ENCODE peak calls at places on chromosomes 5 and 9, in eight cellular contexts. S is right atrium auricular region; B is H9; H is OCI-LY7; M is CD8-positive, alpha-beta T cell; A is thyroid gland; U is cardiac muscle cell; R is breast epithelium. T is an unnamed sample.
A peak's percentile ranks its signal among the peaks of the same experiment; 100 is the strongest.

GRCh38 chr9:125649315-125649714 is 57.7 kb downstream of the MAPKAP1 start:
- DNase-seq in U (no peak), B (no peak), M (no peak), R (no peak), H (no peak), A (no peak), S (no peak), T (no peak)

GRCh38 chr5:161744276-161744675 is 58.8 kb downstream of the GABRA6 start:
- DNase-seq in H (no peak), R (no peak), A (no peak), M (no peak), B (no peak), S (no peak), U (no peak), T (no peak)

GRCh38 chr9:80061940-80062339 is 490.2 kb downstream of the TLE4 start:
- DNase-seq in B (no peak), M (no peak), A (peak; percentile 1), U (peak; percentile 8), H (no peak), S (no peak), R (no peak), T (no peak)

GRCh38 chr5:176608937-176609723 is 826 bp downstream of the GPRIN1 start:
- DNase-seq in R (no peak), U (no peak), H (peak; percentile 43), B (no peak), M (no peak), A (no peak), S (no peak), T (no peak)

GRCh38 chr5:90055831-90056328 is 353.7 kb downstream of the CETN3 start:
- DNase-seq in H (no peak), S (no peak), U (no peak), A (no peak), M (no peak), R (no peak), B (no peak), T (no peak)

GRCh38 chr9:134332266-134332665 is 6.0 kb downstream of the RXRA start:
- DNase-seq in R (no peak), U (no peak), S (no peak), A (no peak), B (no peak), H (no peak), M (no peak), T (no peak)

GRCh38 chr9:104974053-104974983 is 46.4 kb upstream of the ABCA1 start:
- DNase-seq in A (no peak), H (no peak), U (no peak), B (no peak), R (no peak), M (no peak), S (no peak), T (no peak)

GRCh38 chr9:78548666-78549065 is 251.7 kb downstream of the PSAT1 start:
- DNase-seq in M (no peak), S (no peak), B (no peak), A (no peak), H (no peak), R (no peak), U (peak; percentile 57), T (no peak)

GRCh38 chr5:23433534-23434306 is 73.7 kb upstream of the PRDM9 start:
- DNase-seq in R (no peak), B (no peak), M (no peak), U (no peak), S (no peak), A (no peak), H (no peak), T (no peak)

GRCh38 chr5:59021837-59022514 is 439.1 kb downstream of the RAB3C start:
- DNase-seq in R (no peak), M (no peak), S (no peak), B (no peak), U (no peak), H (no peak), A (peak; percentile 69), T (no peak)

GRCh38 chr5:67015577-67016290 is 180.9 kb downstream of the CD180 start:
- DNase-seq in U (no peak), M (no peak), R (no peak), B (no peak), A (no peak), S (no peak), H (no peak), T (no peak)

DNA sequence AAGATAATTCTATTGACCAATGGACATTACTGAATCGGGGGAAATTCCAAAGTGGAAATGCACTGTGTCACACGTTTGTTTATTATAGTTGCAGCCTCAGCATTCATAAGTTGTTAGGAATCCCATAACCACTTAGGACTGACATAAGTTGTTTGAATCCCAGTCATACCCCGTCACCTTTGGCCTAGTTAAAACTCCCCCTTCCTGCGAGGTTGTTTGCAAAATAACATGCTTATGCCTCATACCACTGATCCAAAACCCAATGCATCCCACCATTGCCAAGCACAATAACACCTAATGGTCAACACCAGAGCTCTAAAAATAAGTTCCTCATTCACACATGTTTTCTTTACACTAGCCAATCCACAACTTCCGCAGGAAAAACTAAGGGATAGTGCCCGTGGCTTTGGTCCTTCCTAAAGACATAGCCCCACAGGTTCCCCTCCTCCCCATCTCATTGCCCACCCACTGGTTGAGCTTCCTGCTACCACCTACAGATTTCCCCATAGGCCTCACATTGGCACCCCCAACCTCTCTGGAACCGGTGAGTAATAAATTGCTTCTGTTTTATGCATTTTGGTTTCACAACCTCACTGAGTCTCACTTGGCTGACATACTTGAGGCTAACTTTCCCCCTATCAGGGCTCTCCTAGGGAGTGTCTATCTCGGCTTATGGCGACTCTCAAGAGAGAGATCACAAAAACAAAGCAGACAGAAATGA is 42.3 kb upstream of the MUSK start:
- DNase-seq in B (no peak), U (no peak), S (no peak), M (no peak), A (no peak), H (no peak), R (no peak), T (no peak)
- H3K4me1 ChIP-seq in B (peaks cover 2% of the 10 kb centered on the region), U (no peaks in the 10 kb centered on the region), S (no peaks in the 10 kb centered on the region), M (no peaks in the 10 kb centered on the region), A (peaks cover 6% of the 10 kb centered on the region), H (no peaks in the 10 kb centered on the region), R (no peaks in the 10 kb centered on the region), T (no peaks in the 10 kb centered on the region)

DNA sequence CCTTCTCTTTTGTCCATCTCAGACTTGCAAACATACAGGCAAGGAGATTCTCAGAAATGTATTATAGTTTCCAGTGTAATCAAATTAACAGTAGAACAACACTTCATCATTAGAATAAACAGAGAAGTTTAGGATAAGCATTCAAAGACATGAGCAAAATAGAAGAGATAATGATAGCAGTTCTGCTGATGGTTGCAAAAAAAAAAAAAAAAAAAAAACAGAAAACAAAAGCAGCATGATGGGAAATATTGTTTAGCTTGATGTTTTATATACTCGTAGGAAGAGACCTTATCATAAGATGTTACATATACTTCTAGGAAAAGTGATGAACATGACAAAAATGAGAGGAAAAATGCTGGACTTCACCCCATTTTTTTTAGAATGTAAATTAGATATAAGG is 1356.2 kb downstream of the MAT2B start:
- DNase-seq in A (no peak), R (no peak), S (no peak), H (no peak), U (no peak), M (no peak), B (no peak), T (no peak)
- H3K9me3 ChIP-seq in A (no peaks in the 10 kb centered on the region), R (no peaks in the 10 kb centered on the region), S (no peaks in the 10 kb centered on the region), H (no peaks in the 10 kb centered on the region), U (no peaks in the 10 kb centered on the region), M (no peaks in the 10 kb centered on the region), B (no peaks in the 10 kb centered on the region), T (no peaks in the 10 kb centered on the region)

DNA sequence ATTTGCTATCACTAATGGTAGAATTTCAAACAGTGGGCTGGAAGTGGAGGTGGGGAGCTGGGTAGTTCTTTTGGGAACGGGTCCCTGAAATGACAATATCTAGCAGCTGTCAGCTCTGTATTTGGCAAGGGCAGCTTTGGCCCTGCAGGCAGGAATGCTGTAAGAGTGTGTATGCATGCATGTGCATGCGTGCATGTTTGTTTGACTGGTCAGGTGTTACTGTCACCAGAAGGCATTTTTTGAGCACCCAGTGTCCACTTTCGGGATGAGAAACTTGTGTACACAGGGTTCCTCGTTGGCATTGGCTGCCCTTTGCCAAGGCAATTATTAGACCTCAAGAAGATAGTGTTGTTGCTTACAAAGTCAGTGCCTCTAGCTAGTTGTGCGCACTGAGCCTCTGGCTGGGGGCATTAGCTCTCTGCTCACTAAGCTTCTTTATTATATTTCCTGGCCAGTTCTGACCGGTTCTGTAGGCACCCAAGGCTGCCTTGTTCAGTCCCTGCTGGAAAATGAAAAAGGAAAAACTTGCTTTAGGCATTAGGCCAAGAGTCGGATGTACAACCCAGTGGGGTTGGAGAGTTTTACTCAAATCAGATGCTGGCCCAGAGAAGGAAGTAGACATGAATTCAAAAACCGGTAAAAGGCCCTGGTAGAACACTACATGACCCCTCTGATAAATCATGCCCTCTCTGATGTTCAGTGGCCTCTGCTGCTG is 2.0 kb downstream of the CYFIP2 start:
- DNase-seq in B (no peak), U (no peak), A (peak; percentile 37), H (peak; percentile 55), S (no peak), R (no peak), M (no peak), T (no peak)
- H3K27ac ChIP-seq in B (no peak overlapping the region), U (peak overlapping the region; percentile 59), A (no peak overlapping the region), H (peak overlapping the region; percentile 98), S (peak overlapping the region; percentile 66), R (no peak overlapping the region), M (peak overlapping the region; percentile 71), T (no peak overlapping the region)

GRCh38 chr9:7785813-7786212 is 13.8 kb downstream of the DMAC1 start:
- DNase-seq in A (no peak), U (no peak), R (no peak), H (no peak), M (no peak), B (no peak), S (no peak), T (no peak)

GRCh38 chr9:7783635-7784063 is 15.9 kb downstream of the DMAC1 start:
- DNase-seq in U (no peak), A (no peak), R (no peak), S (no peak), B (no peak), H (no peak), M (no peak), T (no peak)

GRCh38 chr9:7780261-7780988 is 19.2 kb downstream of the DMAC1 start:
- DNase-seq in B (no peak), H (no peak), R (no peak), U (peak; percentile 31), A (no peak), S (no peak), M (no peak), T (no peak)

GRCh38 chr9:7784472-7784871 is 15.1 kb downstream of the DMAC1 start:
- DNase-seq in M (no peak), H (no peak), S (no peak), A (no peak), R (no peak), B (no peak), U (no peak), T (no peak)

DNA sequence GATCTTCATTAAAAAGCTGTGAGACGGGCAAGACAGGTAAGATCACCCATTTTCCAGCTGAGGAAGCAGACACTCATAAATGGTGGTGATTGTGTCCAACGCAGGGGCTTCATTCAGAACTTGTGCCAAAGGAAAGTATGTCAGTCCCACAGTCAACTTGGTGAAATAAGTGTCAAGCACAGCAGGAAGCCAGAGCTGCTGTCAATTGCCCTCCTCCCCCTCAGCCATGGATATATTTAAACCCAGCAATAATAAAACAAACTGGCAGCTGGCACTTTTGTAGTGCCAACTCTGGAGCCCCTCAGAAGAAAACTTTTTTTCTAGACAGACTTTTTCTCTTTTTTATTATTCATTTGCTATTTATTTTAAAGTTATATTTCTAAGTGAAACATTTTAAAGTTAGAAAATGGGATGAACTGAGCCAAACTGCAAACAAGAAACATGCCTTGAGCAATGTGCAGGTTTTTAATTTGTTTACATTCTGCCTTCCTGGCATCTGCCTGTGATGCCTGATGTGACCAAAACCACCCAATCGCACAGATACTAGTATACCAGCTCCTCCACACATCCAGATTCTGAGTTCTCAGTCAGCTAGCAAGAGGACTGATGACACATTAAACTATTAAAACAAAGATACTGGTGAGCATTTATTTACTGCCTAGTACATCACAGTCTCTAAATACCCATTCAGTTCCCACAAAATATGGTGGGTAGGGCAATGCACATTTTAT is 17.0 kb downstream of the DMAC1 start:
- DNase-seq in H (no peak), R (no peak), S (no peak), A (no peak), U (no peak), B (no peak), M (no peak), T (no peak)
- H3K4me1 ChIP-seq in H (no peaks in the 10 kb centered on the region), R (no peaks in the 10 kb centered on the region), S (no peaks in the 10 kb centered on the region), A (no peaks in the 10 kb centered on the region), U (peaks cover 25% of the 10 kb centered on the region), B (no peaks in the 10 kb centered on the region), M (no peaks in the 10 kb centered on the region), T (no peaks in the 10 kb centered on the region)